ENCODE peak calls at places on chromosome 14, in eight cellular contexts. G, X, W, I, S, P, M and L are unnamed samples.

GRCh38 chr14:71130491-71131179 is 223.4 kb downstream of the PCNX1 start:
- DNase-seq in I (peak; percentile 88), M (peak; percentile 29), S (no peak), P (no peak), G (no peak), X (no peak), W (no peak), L (no peak)

GRCh38 chr14:59688224-59689170 is 111.9 kb upstream of the CCDC175 start:
- DNase-seq in I (peak; percentile 53), W (peak; percentile 61), S (no peak), X (peak; percentile 44), G (peak; percentile 58), P (no peak), M (peak; percentile 76), L (peak; percentile 2)

GRCh38 chr14:58638231-58639205 is 756 bp downstream of the DACT1 start:
- DNase-seq in W (peak; percentile 47), S (no peak), I (peak; percentile 30), X (no peak), M (peak; percentile 74), P (no peak), G (peak; percentile 15), L (no peak)

GRCh38 chr14:64823305-64823985 is 56.3 kb downstream of the SPTB start:
- DNase-seq in X (peak; percentile 84), P (peak; percentile 51), G (peak; percentile 78), I (peak; percentile 69), W (peak; percentile 86), S (peak; percentile 54), M (peak; percentile 86), L (peak; percentile 83)

GRCh38 chr14:99628832-99629618 is 15.9 kb upstream of the HHIPL1 start:
- DNase-seq in W (peak; percentile 78), S (peak; percentile 59), X (peak; percentile 87), I (peak; percentile 59), M (peak; percentile 89), P (peak; percentile 44), G (peak; percentile 81), L (peak; percentile 88)

GRCh38 chr14:57205953-57206352 is 62.8 kb downstream of the EXOC5 start:
- DNase-seq in X (no peak), G (no peak), S (no peak), I (peak; percentile 10), M (no peak), P (no peak), W (no peak), L (no peak)

GRCh38 chr14:95190346-95190840 is 33.1 kb upstream of the DICER1 start:
- DNase-seq in P (no peak), S (no peak), I (no peak), X (no peak), G (no peak), W (peak; percentile 53), M (no peak), L (no peak)

GRCh38 chr14:46405095-46405494 is 246.5 kb downstream of the RPL10L start:
- DNase-seq in X (no peak), G (no peak), M (no peak), W (no peak), I (no peak), S (no peak), P (no peak), L (no peak)

GRCh38 chr14:65062096-65063075 is 39.9 kb downstream of the MAX start:
- DNase-seq in M (no peak), S (no peak), X (no peak), P (no peak), G (no peak), I (no peak), W (no peak), L (peak; percentile 30)

GRCh38 chr14:92712654-92713051 is 35.8 kb downstream of the LGMN start:
- DNase-seq in G (no peak), P (no peak), X (no peak), M (no peak), S (no peak), I (no peak), W (no peak), L (no peak)

GRCh38 chr14:69796797-69797500 is at the start of gene SLC10A1:
- DNase-seq in I (no peak), S (no peak), G (no peak), W (no peak), M (no peak), X (no peak), P (no peak), L (no peak)

GRCh38 chr14:33030406-33030805 is 91.7 kb downstream of the NPAS3 start:
- DNase-seq in W (no peak), G (no peak), P (no peak), X (no peak), M (no peak), I (no peak), S (no peak), L (no peak)

GRCh38 chr14:105927094-105927475 is 400.7 kb downstream of the TMEM121 start:
- DNase-seq in I (no peak), P (no peak), G (no peak), X (no peak), S (no peak), M (no peak), W (no peak), L (no peak)

GRCh38 chr14:54182419-54183040 is 214.3 kb upstream of the CDKN3 start:
- DNase-seq in G (no peak), X (no peak), M (no peak), P (no peak), S (no peak), I (peak; percentile 74), W (no peak), L (no peak)

GRCh38 chr14:73786632-73786941 is 65.0 kb upstream of the PTGR2 start:
- DNase-seq in X (peak; percentile 46), S (no peak), G (peak; percentile 40), I (peak; percentile 40), M (no peak), W (peak; percentile 50), P (peak; percentile 44), L (no peak)

GRCh38 chr14:69262516-69262915 is 2.6 kb downstream of the GALNT16 start:
- DNase-seq in P (no peak), X (no peak), S (no peak), G (no peak), W (no peak), I (no peak), M (no peak), L (no peak)

GRCh38 chr14:34060747-34061050 is 109.8 kb upstream of the EGLN3 start:
- DNase-seq in I (no peak), P (no peak), W (no peak), M (no peak), X (no peak), G (no peak), S (no peak), L (no peak)

GRCh38 chr14:34059037-34059924 is 108.4 kb upstream of the EGLN3 start:
- DNase-seq in W (no peak), M (no peak), S (no peak), G (no peak), X (no peak), I (no peak), P (no peak), L (no peak)

GRCh38 chr14:34058510-34058909 is 107.6 kb upstream of the EGLN3 start:
- DNase-seq in M (no peak), G (no peak), P (no peak), W (no peak), S (no peak), X (no peak), I (no peak), L (no peak)

GRCh38 chr14:34062353-34062973 is 111.6 kb upstream of the EGLN3 start:
- DNase-seq in I (no peak), W (no peak), P (no peak), S (no peak), M (no peak), G (no peak), X (no peak), L (no peak)

GRCh38 chr14:34059925-34060746 is 109.3 kb upstream of the EGLN3 start:
- DNase-seq in W (peak; percentile 85), G (peak; percentile 87), X (peak; percentile 85), I (peak; percentile 50), S (peak; percentile 47), P (no peak), M (peak; percentile 79), L (peak; percentile 77)
- TF ChIP-seq POLR2A in W (no peak), G (peak; percentile 80), X (no peak), I (no peak), S (no peak), P (peak; percentile 80), M (peak; percentile 52), L (no peak)

GRCh38 chr14:91376547-91377477 is 40.8 kb downstream of the CCDC88C start:
- DNase-seq in P (no peak), X (no peak), G (no peak), S (no peak), M (no peak), I (no peak), W (no peak), L (no peak)
- TF ChIP-seq POLR2A in P (no peak), X (no peak), G (no peak), S (no peak), M (no peak), I (no peak), W (no peak), L (no peak)

GRCh38 chr14:31232081-31232480 is 24.5 kb upstream of the HECTD1 start:
- DNase-seq in S (no peak), P (no peak), M (no peak), X (peak; percentile 56), I (no peak), G (peak; percentile 54), W (no peak), L (no peak)

GRCh38 chr14:31229009-31229408 is 21.4 kb upstream of the HECTD1 start:
- DNase-seq in W (no peak), X (no peak), M (no peak), S (no peak), G (no peak), P (no peak), I (no peak), L (no peak)

GRCh38 chr14:31228533-31228932 is 20.9 kb upstream of the HECTD1 start:
- DNase-seq in W (no peak), P (no peak), I (no peak), G (no peak), M (no peak), S (no peak), X (no peak), L (no peak)

GRCh38 chr14:31230559-31230958 is 23.0 kb upstream of the HECTD1 start:
- DNase-seq in S (no peak), I (no peak), P (no peak), M (no peak), X (no peak), W (no peak), G (no peak), L (no peak)

DNA sequence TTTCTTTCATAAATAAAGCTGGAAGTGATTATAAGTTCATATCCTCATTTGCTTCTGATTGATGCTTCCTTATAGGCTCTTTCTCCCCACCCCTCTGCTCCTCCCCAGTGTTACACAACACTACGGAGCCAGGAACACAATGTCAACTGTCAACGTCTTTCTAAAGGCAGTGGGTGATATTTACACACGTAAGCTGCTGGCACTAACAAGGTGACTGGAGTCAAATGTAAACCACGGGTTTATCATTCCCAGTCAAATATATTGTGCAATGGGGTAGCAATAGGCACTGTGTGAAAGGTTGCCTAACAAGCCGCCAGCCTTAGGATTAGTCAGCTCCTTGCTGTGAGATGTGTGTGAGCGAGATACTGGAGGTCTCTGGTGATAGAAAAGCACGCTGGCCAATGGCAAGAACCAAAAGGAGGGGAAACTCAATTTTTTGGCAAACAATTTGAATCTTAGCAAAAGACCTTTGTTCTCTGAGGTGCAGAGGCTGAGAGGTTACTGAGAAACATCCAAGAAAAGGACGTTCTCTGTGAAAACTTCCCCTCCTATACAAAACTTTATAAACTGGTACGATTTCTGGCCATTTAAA is 22.1 kb upstream of the HECTD1 start:
- DNase-seq in X (peak; percentile 86), M (peak; percentile 51), I (peak; percentile 98), S (peak; percentile 90), W (no peak), P (no peak), G (peak; percentile 79), L (peak; percentile 68)
- TF ChIP-seq POLR2A in X (no peak), M (no peak), I (no peak), S (no peak), W (no peak), P (peak; percentile 14), G (peak; percentile 55), L (no peak)

GRCh38 chr14:79418649-79419415 is 792.5 kb downstream of the DIO2 start:
- DNase-seq in G (no peak), W (no peak), S (no peak), P (no peak), M (no peak), I (no peak), X (no peak), L (no peak)
- TF ChIP-seq POLR2A in G (no peak), W (no peak), S (no peak), P (no peak), M (no peak), I (no peak), X (no peak), L (no peak)